ENCODE peak calls at places on chromosomes 4 and X, in seven cellular contexts. D is suprapubic skin, M is spleen, W is IMR-90, O is tibial nerve, T is uterus, N is gastrocnemius medialis. X is an unnamed sample. For H3K4me1, the result is how much of the 10 kb centered on the place peaks cover.

GRCh38 chrX:111095974-111096870 is at the start of gene PAK3:
- DNase-seq in D (peak), M (peak), W (peak), O (peak), T (peak), N (peak), X (no peak)

GRCh38 chr4:183659919-183660318 is 826 bp downstream of the TRAPPC11 start:
- DNase-seq in D (no peak), M (no peak), W (peak), O (no peak), T (no peak), N (no peak), X (no peak)

GRCh38 chr4:11589676-11590075 is 161.0 kb upstream of the HS3ST1 start:
- DNase-seq in D (no peak), M (no peak), W (peak), O (no peak), T (no peak), N (no peak), X (no peak)

GRCh38 chrX:134981910-134982309 is 8.9 kb upstream of the SMIM10 start:
- DNase-seq in D (no peak), M (no peak), W (no peak), O (no peak), T (no peak), N (no peak), X (no peak)

GRCh38 chrX:50436797-50437196 is 33.8 kb downstream of the DGKK start:
- DNase-seq in D (no peak), M (no peak), W (no peak), O (no peak), T (no peak), N (no peak), X (no peak)

GRCh38 chrX:132412208-132412607 is 76.6 kb downstream of the MBNL3 start:
- DNase-seq in D (no peak), M (no peak), W (no peak), O (no peak), T (no peak), N (no peak), X (no peak)

GRCh38 chrX:7316887-7317286 is 168.9 kb upstream of the PUDP start:
- DNase-seq in D (no peak), M (no peak), W (peak), O (no peak), T (no peak), N (no peak), X (no peak)

GRCh38 chr4:7359302-7360063 is 75.2 kb downstream of the PSAPL1 start:
- DNase-seq in D (no peak), M (no peak), W (no peak), O (no peak), T (no peak), N (no peak), X (no peak)

GRCh38 chrX:154047266-154047665 is 27.6 kb upstream of the IRAK1 start:
- DNase-seq in D (no peak), M (no peak), W (peak), O (no peak), T (no peak), N (no peak), X (no peak)

GRCh38 chrX:39361736-39362135 is 560.5 kb downstream of the MID1IP1 start:
- DNase-seq in D (no peak), M (no peak), W (no peak), O (no peak), T (no peak), N (no peak), X (no peak)

GRCh38 chrX:154000051-154000450 is 19.7 kb downstream of the IRAK1 start:
- DNase-seq in D (no peak), M (no peak), W (no peak), O (no peak), T (no peak), N (no peak), X (no peak)

GRCh38 chr4:57095956-57096355 is 14.2 kb downstream of the IGFBP7 start:
- DNase-seq in D (no peak), M (no peak), W (no peak), O (no peak), T (no peak), N (no peak), X (no peak)

GRCh38 chr4:188930822-188931221 is 791.6 kb downstream of the TRIML1 start:
- DNase-seq in D (no peak), M (no peak), W (no peak), O (no peak), T (no peak), N (no peak), X (no peak)

GRCh38 chr4:147371661-147372060 is 109.2 kb upstream of the EDNRA start:
- DNase-seq in D (no peak), M (no peak), W (peak), O (no peak), T (no peak), N (no peak), X (no peak)

GRCh38 chr4:127936974-127937373 is 28.0 kb downstream of the MFSD8 start:
- DNase-seq in D (no peak), M (no peak), W (peak), O (no peak), T (no peak), N (no peak), X (no peak)

GRCh38 chr4:681736-682451 is 7.1 kb downstream of the SLC49A3 start:
- DNase-seq in D (peak), M (peak), W (no peak), O (no peak), T (no peak), N (no peak), X (peak)

GRCh38 chrX:13662537-13662841 is 9.5 kb downstream of the TCEANC start:
- DNase-seq in D (no peak), M (no peak), W (peak), O (peak), T (no peak), N (no peak), X (no peak)

GRCh38 chr4:2257361-2258001 is 4.4 kb downstream of the MXD4 start:
- DNase-seq in D (peak), M (peak), W (no peak), O (no peak), T (peak), N (peak), X (no peak)

GRCh38 chrX:44915361-44915868 is 42.4 kb downstream of the KDM6A start:
- DNase-seq in D (no peak), M (no peak), W (peak), O (no peak), T (no peak), N (no peak), X (no peak)

GRCh38 chrX:53990201-53990600 is 54.1 kb downstream of the PHF8 start:
- DNase-seq in D (no peak), M (no peak), W (peak), O (no peak), T (no peak), N (no peak), X (no peak)

GRCh38 chrX:153474266-153474665 is 3.9 kb upstream of the HAUS7 start:
- DNase-seq in D (no peak), M (no peak), W (no peak), O (no peak), T (no peak), N (no peak), X (no peak)

GRCh38 chr4:145055533-145056257 is 42.3 kb downstream of the ANAPC10 start:
- DNase-seq in D (no peak), M (no peak), W (no peak), O (no peak), T (no peak), N (no peak), X (no peak)

GRCh38 chrX:119753639-119754257 is 4.6 kb upstream of the SOWAHD start:
- DNase-seq in D (no peak), M (peak), W (peak), O (peak), T (no peak), N (no peak), X (no peak)

GRCh38 chrX:147898951-147899350 is 12.8 kb upstream of the FMR1 start:
- DNase-seq in D (no peak), M (no peak), W (no peak), O (no peak), T (no peak), N (no peak), X (no peak)

GRCh38 chr4:141133146-141134006 is at the start of gene RNF150:
- DNase-seq in D (peak), M (peak), W (peak), O (peak), T (peak), N (peak), X (peak)

GRCh38 chrX:130179579-130180215 is 7.9 kb downstream of the RAB33A start:
- DNase-seq in D (no peak), M (no peak), W (peak), O (no peak), T (no peak), N (no peak), X (no peak)

GRCh38 chrX:20315140-20315539 is 48.4 kb upstream of the RPS6KA3 start:
- DNase-seq in D (no peak), M (no peak), W (no peak), O (no peak), T (no peak), N (no peak), X (no peak)

GRCh38 chr4:48379587-48380140 is 38.3 kb downstream of the SLAIN2 start:
- DNase-seq in D (no peak), M (no peak), W (no peak), O (no peak), T (no peak), N (no peak), X (no peak)

GRCh38 chr4:16262188-16262587 is 35.9 kb upstream of the TAPT1 start:
- DNase-seq in D (no peak), M (no peak), W (no peak), O (no peak), T (no peak), N (no peak), X (no peak)

GRCh38 chr4:3302164-3302785 is 9.5 kb downstream of the RGS12 start:
- DNase-seq in D (peak), M (peak), W (no peak), O (no peak), T (no peak), N (no peak), X (no peak)

GRCh38 chr4:99059550-99059949 is 29.0 kb downstream of the ADH5 start:
- DNase-seq in D (no peak), M (no peak), W (no peak), O (no peak), T (no peak), N (no peak), X (no peak)

GRCh38 chrX:13287816-13288215 is 32.0 kb downstream of the ATXN3L start:
- DNase-seq in D (no peak), M (no peak), W (peak), O (no peak), T (no peak), N (no peak), X (no peak)

DNA sequence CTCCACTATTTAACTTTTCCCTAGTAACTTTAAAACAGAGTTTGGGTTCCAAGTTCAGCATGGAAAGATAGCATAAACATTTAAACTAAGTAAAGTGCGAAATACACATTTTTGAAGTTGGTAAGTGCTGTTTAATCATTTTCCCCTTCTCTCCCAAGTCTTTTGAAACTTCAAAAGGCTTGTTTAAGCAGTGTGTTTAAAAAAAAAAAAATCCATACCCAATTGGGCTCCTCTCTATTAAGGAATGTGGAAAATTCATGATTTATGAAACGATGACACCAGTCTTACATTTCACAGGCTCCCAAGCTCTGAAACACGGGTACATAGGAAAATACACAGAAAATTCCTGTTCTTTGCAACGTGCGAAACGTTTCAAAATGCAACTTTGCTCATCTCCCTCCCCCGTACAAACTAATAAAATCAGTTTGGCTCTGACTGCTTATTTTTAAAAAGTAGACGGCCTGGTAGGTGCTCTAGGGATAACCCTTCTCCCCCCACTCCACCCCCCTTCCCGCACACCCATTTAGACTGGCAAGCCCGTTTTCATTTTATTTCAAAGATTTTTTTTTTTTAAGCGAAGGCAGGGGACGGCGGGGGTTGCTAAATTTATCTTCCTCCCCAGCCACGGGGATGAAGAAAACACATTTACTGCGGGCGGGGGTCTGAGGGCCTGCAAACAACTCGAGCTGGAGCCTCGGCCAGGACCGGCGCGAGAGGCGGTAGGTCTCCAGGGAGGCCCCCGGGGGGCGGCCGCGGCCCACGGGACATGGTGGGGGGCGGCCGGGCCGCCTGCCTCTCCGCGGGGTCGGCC is 789 bp upstream of the ZFX start:
- DNase-seq in D (no peak), M (no peak), W (peak), O (no peak), T (peak), N (no peak), X (no peak)
- H3K4me1 ChIP-seq in D (under half), M (half or more), W (under half), O (under half), T (under half), N (half or more), X (under half)

GRCh38 chr4:121181493-121181892 is 17.4 kb upstream of the TNIP3 start:
- DNase-seq in D (no peak), M (no peak), W (no peak), O (no peak), T (no peak), N (no peak), X (no peak)
- TF ChIP-seq POLR2A in D (no peak), M (no peak), W (no peak), O (no peak), T (no peak), N (no peak), X (no peak)

GRCh38 chr4:68338625-68339024 is 11.3 kb downstream of the YTHDC1 start:
- DNase-seq in D (no peak), M (no peak), W (no peak), O (no peak), T (no peak), N (no peak), X (no peak)
- H3K4me1 ChIP-seq in D (half or more), M (under half), W (under half), O (half or more), T (under half), N (half or more), X (under half)

GRCh38 chr4:14383652-14384051 is 618.6 kb upstream of the CPEB2 start:
- DNase-seq in D (no peak), M (no peak), W (no peak), O (no peak), T (no peak), N (no peak), X (no peak)

GRCh38 chr4:14375816-14376215 is 626.5 kb upstream of the CPEB2 start:
- DNase-seq in D (no peak), M (no peak), W (peak), O (no peak), T (no peak), N (no peak), X (no peak)

GRCh38 chr4:14384824-14385223 is 617.5 kb upstream of the CPEB2 start:
- DNase-seq in D (no peak), M (no peak), W (no peak), O (no peak), T (no peak), N (no peak), X (no peak)

DNA sequence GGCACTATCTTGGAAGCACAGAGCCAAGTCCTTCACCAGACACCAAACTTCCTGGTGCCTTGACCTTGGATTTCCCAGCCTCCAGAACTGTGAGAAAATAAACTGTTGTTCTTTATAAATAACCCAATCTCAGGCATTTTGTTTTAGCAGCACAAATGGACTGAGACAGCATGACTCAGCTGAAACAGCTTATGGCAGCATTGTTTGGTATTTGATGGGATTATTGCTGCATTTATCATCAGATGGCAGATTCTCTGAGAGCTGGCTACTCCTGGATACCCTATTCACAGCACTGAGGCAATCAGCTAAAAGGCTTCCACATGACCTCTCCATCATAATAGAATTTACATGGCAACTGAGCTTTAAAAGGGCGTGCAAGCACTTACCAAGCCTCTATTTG is 623.1 kb upstream of the CPEB2 start:
- DNase-seq in D (no peak), M (no peak), W (no peak), O (no peak), T (no peak), N (no peak), X (no peak)
- TF ChIP-seq POLR2A in D (no peak), M (no peak), W (no peak), O (no peak), T (no peak), N (no peak), X (no peak)

X was measured in prostate gland.